ENCODE peak calls at places on chromosomes 13 and 19, in seven cellular contexts. X, U, H, I, D, E and R are unnamed samples.

GRCh38 chr19:41541990-41542584 is 33.9 kb upstream of the CEACAM21 start:
- DNase-seq in H (no peak), D (peak; percentile 86), I (no peak), E (no peak), U (no peak), X (no peak), R (no peak)

GRCh38 chr19:55369651-55370304 is 485 bp downstream of the IL11 start:
- DNase-seq in H (peak; percentile 84), I (peak; percentile 12), X (no peak), E (peak; percentile 57), U (no peak), D (peak; percentile 64), R (no peak)

GRCh38 chr19:50328257-50329145 is 676 bp downstream of the KCNC3 start:
- DNase-seq in X (no peak), H (no peak), E (no peak), D (peak; percentile 68), U (no peak), I (no peak), R (no peak)

GRCh38 chr19:4375164-4375619 is 25.2 kb downstream of the SH3GL1 start:
- DNase-seq in X (no peak), I (peak; percentile 49), H (peak; percentile 72), E (no peak), U (peak; percentile 43), D (no peak), R (no peak)

GRCh38 chr19:51079486-51080110 is 3.1 kb downstream of the KLK14 start:
- DNase-seq in X (no peak), I (no peak), U (no peak), D (no peak), H (peak; percentile 30), E (no peak), R (no peak)

GRCh38 chr19:46546194-46546896 is 50.7 kb upstream of the PNMA8B start:
- DNase-seq in E (no peak), X (no peak), I (no peak), D (peak; percentile 31), H (peak; percentile 62), U (no peak), R (no peak)

GRCh38 chr13:74987124-74987690 is 494.8 kb downstream of the TBC1D4 start:
- DNase-seq in E (no peak), I (no peak), H (no peak), D (no peak), X (no peak), U (no peak), R (no peak)

GRCh38 chr13:110116072-110116487 is 190.9 kb downstream of the COL4A1 start:
- DNase-seq in U (no peak), X (no peak), E (no peak), D (peak; percentile 72), I (no peak), H (peak; percentile 74), R (no peak)

GRCh38 chr19:4507150-4507452 is 11.2 kb downstream of the PLIN4 start:
- DNase-seq in E (no peak), U (no peak), D (no peak), X (no peak), H (no peak), I (no peak), R (no peak)

GRCh38 chr19:41554902-41555301 is 21.1 kb upstream of the CEACAM21 start:
- DNase-seq in I (no peak), E (no peak), H (no peak), D (no peak), X (no peak), U (no peak), R (no peak)